ENCODE peak calls at places on chromosome 18, in eight cellular contexts. Q, O, X, W, I, C, U and S are unnamed samples.

GRCh38 chr18:35949903-35950627 is 22.4 kb upstream of the RMP24 start:
- DNase-seq in Q (peak), O (peak), X (peak), W (peak), I (peak), C (peak), U (peak), S (peak)

GRCh38 chr18:32318581-32318980 is 128.7 kb downstream of the MEP1B start:
- DNase-seq in Q (no peak), O (no peak), X (no peak), W (no peak), I (no peak), C (no peak), U (no peak), S (no peak)

GRCh38 chr18:11308499-11308898 is 159.1 kb upstream of the PIEZO2 start:
- DNase-seq in Q (no peak), O (no peak), X (no peak), W (no peak), I (no peak), C (peak), U (no peak), S (no peak)

GRCh38 chr18:48545690-48546365 is 7.0 kb downstream of the CTIF start:
- DNase-seq in Q (no peak), O (peak), X (no peak), W (no peak), I (peak), C (peak), U (no peak), S (no peak)

GRCh38 chr18:59448546-59448945 is 89.5 kb upstream of the LMAN1 start:
- DNase-seq in Q (no peak), O (no peak), X (no peak), W (no peak), I (no peak), C (no peak), U (no peak), S (no peak)

GRCh38 chr18:892316-892715 is 12.4 kb upstream of the ADCYAP1 start:
- DNase-seq in Q (no peak), O (no peak), X (no peak), W (no peak), I (no peak), C (no peak), U (no peak), S (peak)

GRCh38 chr18:62509779-62510178 is 13.0 kb upstream of the ZCCHC2 start:
- DNase-seq in Q (no peak), O (no peak), X (no peak), W (no peak), I (no peak), C (no peak), U (no peak), S (no peak)

GRCh38 chr18:25805323-25805722 is 285.1 kb downstream of the SS18 start:
- DNase-seq in Q (no peak), O (no peak), X (no peak), W (no peak), I (no peak), C (no peak), U (no peak), S (no peak)

GRCh38 chr18:28267878-28268625 is 91.1 kb upstream of the CDH2 start:
- DNase-seq in Q (peak), O (no peak), X (no peak), W (no peak), I (no peak), C (no peak), U (no peak), S (no peak)